ENCODE peak calls at places on chromosomes 6 and 20, in five cellular contexts. One of them, this sample, is unnamed.

GRCh38 chr6:153976921-153977693 is 61.9 kb upstream of the OPRM1 start:
- DNase-seq in ovary: no peak
- DNase-seq in upper lobe of right lung: no peak
- DNase-seq in A549: no peak
- DNase-seq in heart right ventricle: no peak
- DNase-seq in this sample: no peak

GRCh38 chr6:46932941-46933340 is 11.2 kb upstream of the ADGRF5 start:
- DNase-seq in ovary: no peak
- DNase-seq in upper lobe of right lung: no peak
- DNase-seq in A549: no peak
- DNase-seq in heart right ventricle: no peak
- DNase-seq in this sample: no peak

GRCh38 chr6:43891072-43891870 is 121.3 kb downstream of the VEGFA start:
- DNase-seq in ovary: no peak
- DNase-seq in upper lobe of right lung: no peak
- DNase-seq in A549: no peak
- DNase-seq in heart right ventricle: no peak
- DNase-seq in this sample: no peak

GRCh38 chr20:10332656-10333421 is 101.2 kb downstream of the MKKS start:
- DNase-seq in ovary: no peak
- DNase-seq in upper lobe of right lung: no peak
- DNase-seq in A549: no peak
- DNase-seq in heart right ventricle: no peak
- DNase-seq in this sample: no peak

GRCh38 chr6:101069191-101069795 is 188.2 kb upstream of the ASCC3 start:
- DNase-seq in ovary: no peak
- DNase-seq in upper lobe of right lung: no peak
- DNase-seq in A549: peak; percentile 4
- DNase-seq in heart right ventricle: no peak
- DNase-seq in this sample: no peak

GRCh38 chr6:109093732-109094131 is 914 bp downstream of the SESN1 start:
- DNase-seq in ovary: no peak
- DNase-seq in upper lobe of right lung: no peak
- DNase-seq in A549: no peak
- DNase-seq in heart right ventricle: no peak
- DNase-seq in this sample: no peak

GRCh38 chr6:558089-558488 is 98.8 kb downstream of the HUS1B start:
- DNase-seq in ovary: no peak
- DNase-seq in upper lobe of right lung: no peak
- DNase-seq in A549: no peak
- DNase-seq in heart right ventricle: no peak
- DNase-seq in this sample: no peak

GRCh38 chr6:162019311-162019710 is 708.3 kb downstream of the PRKN start:
- DNase-seq in ovary: no peak
- DNase-seq in upper lobe of right lung: no peak
- DNase-seq in A549: no peak
- DNase-seq in heart right ventricle: no peak
- DNase-seq in this sample: no peak

GRCh38 chr6:36717871-36718540 is 20.4 kb downstream of the RAB44 start:
- DNase-seq in ovary: no peak
- DNase-seq in upper lobe of right lung: peak; percentile 49
- DNase-seq in A549: no peak
- DNase-seq in heart right ventricle: no peak
- DNase-seq in this sample: no peak

GRCh38 chr20:8545212-8545611 is 413.1 kb downstream of the PLCB1 start:
- DNase-seq in ovary: no peak
- DNase-seq in upper lobe of right lung: no peak
- DNase-seq in A549: no peak
- DNase-seq in heart right ventricle: no peak
- DNase-seq in this sample: no peak

GRCh38 chr6:44305200-44305725 is 7.9 kb downstream of the AARS2 start:
- DNase-seq in ovary: no peak
- DNase-seq in upper lobe of right lung: no peak
- DNase-seq in A549: no peak
- DNase-seq in heart right ventricle: no peak
- DNase-seq in this sample: no peak

GRCh38 chr6:10362300-10362699 is 52.6 kb downstream of the TFAP2A start:
- DNase-seq in ovary: no peak
- DNase-seq in upper lobe of right lung: no peak
- DNase-seq in A549: no peak
- DNase-seq in heart right ventricle: no peak
- DNase-seq in this sample: no peak

GRCh38 chr20:62063981-62064787 is 1.5 kb downstream of the TAF4 start:
- DNase-seq in ovary: no peak
- DNase-seq in upper lobe of right lung: peak; percentile 77
- DNase-seq in A549: no peak
- DNase-seq in heart right ventricle: peak; percentile 23
- DNase-seq in this sample: peak; percentile 63

GRCh38 chr20:60020251-60020650 is 62.0 kb downstream of the CDH26 start:
- DNase-seq in ovary: no peak
- DNase-seq in upper lobe of right lung: no peak
- DNase-seq in A549: no peak
- DNase-seq in heart right ventricle: no peak
- DNase-seq in this sample: no peak

GRCh38 chr20:6580486-6580885 is 187.0 kb upstream of the BMP2 start:
- DNase-seq in ovary: no peak
- DNase-seq in upper lobe of right lung: no peak
- DNase-seq in A549: no peak
- DNase-seq in heart right ventricle: no peak
- DNase-seq in this sample: no peak

GRCh38 chr6:158488065-158488464 is 71.8 kb upstream of the TMEM181 start:
- DNase-seq in ovary: no peak
- DNase-seq in upper lobe of right lung: no peak
- DNase-seq in A549: peak; percentile 36
- DNase-seq in heart right ventricle: no peak
- DNase-seq in this sample: no peak

GRCh38 chr6:91476000-91476399 is 889.1 kb upstream of the MAP3K7 start:
- DNase-seq in ovary: no peak
- DNase-seq in upper lobe of right lung: no peak
- DNase-seq in A549: peak; percentile 35
- DNase-seq in heart right ventricle: no peak
- DNase-seq in this sample: peak; percentile 37

GRCh38 chr6:55869731-55870130 is 5.7 kb downstream of the BMP5 start:
- DNase-seq in ovary: no peak
- DNase-seq in upper lobe of right lung: no peak
- DNase-seq in A549: no peak
- DNase-seq in heart right ventricle: no peak
- DNase-seq in this sample: no peak

GRCh38 chr6:163831736-163832135 is 417.2 kb downstream of the QKI start:
- DNase-seq in ovary: no peak
- DNase-seq in upper lobe of right lung: no peak
- DNase-seq in A549: no peak
- DNase-seq in heart right ventricle: no peak
- DNase-seq in this sample: no peak

GRCh38 chr6:119138906-119139541 is 60.6 kb upstream of the FAM184A start:
- DNase-seq in ovary: no peak
- DNase-seq in upper lobe of right lung: no peak
- DNase-seq in A549: no peak
- DNase-seq in heart right ventricle: no peak
- DNase-seq in this sample: no peak

GRCh38 chr20:56360133-56360898 is 1.5 kb downstream of the FAM210B start:
- DNase-seq in ovary: peak; percentile 20
- DNase-seq in upper lobe of right lung: no peak
- DNase-seq in A549: no peak
- DNase-seq in heart right ventricle: no peak
- DNase-seq in this sample: peak; percentile 6

GRCh38 chr20:56433880-56434255 is 21.8 kb downstream of the CASS4 start:
- DNase-seq in ovary: no peak
- DNase-seq in upper lobe of right lung: no peak
- DNase-seq in A549: no peak
- DNase-seq in heart right ventricle: no peak
- DNase-seq in this sample: no peak

GRCh38 chr6:55512904-55513303 is 66.1 kb downstream of the HMGCLL1 start:
- DNase-seq in ovary: no peak
- DNase-seq in upper lobe of right lung: no peak
- DNase-seq in A549: no peak
- DNase-seq in heart right ventricle: no peak
- DNase-seq in this sample: no peak

GRCh38 chr6:31639449-31639861 is 13.0 kb downstream of the BAG6 start:
- DNase-seq in ovary: no peak
- DNase-seq in upper lobe of right lung: no peak
- DNase-seq in A549: no peak
- DNase-seq in heart right ventricle: no peak
- DNase-seq in this sample: no peak

GRCh38 chr6:1739680-1740079 is 130.0 kb downstream of the FOXC1 start:
- DNase-seq in ovary: no peak
- DNase-seq in upper lobe of right lung: no peak
- DNase-seq in A549: no peak
- DNase-seq in heart right ventricle: no peak
- DNase-seq in this sample: no peak

GRCh38 chr20:50582092-50582491 is 71.9 kb downstream of the PTPN1 start:
- DNase-seq in ovary: no peak
- DNase-seq in upper lobe of right lung: peak; percentile 48
- DNase-seq in A549: no peak
- DNase-seq in heart right ventricle: no peak
- DNase-seq in this sample: no peak

GRCh38 chr6:116090251-116090650 is 10.4 kb upstream of the NT5DC1 start:
- DNase-seq in ovary: no peak
- DNase-seq in upper lobe of right lung: no peak
- DNase-seq in A549: no peak
- DNase-seq in heart right ventricle: no peak
- DNase-seq in this sample: no peak

GRCh38 chr6:129795261-129795660 is 65.9 kb downstream of the TMEM244 start:
- DNase-seq in ovary: no peak
- DNase-seq in upper lobe of right lung: no peak
- DNase-seq in A549: peak; percentile 9
- DNase-seq in heart right ventricle: no peak
- DNase-seq in this sample: peak; percentile 74

GRCh38 chr6:40912158-40912946 is 126.7 kb downstream of the UNC5CL start:
- DNase-seq in ovary: peak; percentile 42
- DNase-seq in upper lobe of right lung: no peak
- DNase-seq in A549: peak; percentile 73
- DNase-seq in heart right ventricle: peak; percentile 57
- DNase-seq in this sample: peak; percentile 94

GRCh38 chr6:168016176-168016620 is 18.7 kb downstream of the KIF25 start:
- DNase-seq in ovary: no peak
- DNase-seq in upper lobe of right lung: no peak
- DNase-seq in A549: no peak
- DNase-seq in heart right ventricle: no peak
- DNase-seq in this sample: no peak

GRCh38 chr20:48374986-48375715 is 452.6 kb downstream of the PREX1 start:
- DNase-seq in ovary: no peak
- DNase-seq in upper lobe of right lung: no peak
- DNase-seq in A549: no peak
- DNase-seq in heart right ventricle: no peak
- DNase-seq in this sample: no peak

GRCh38 chr20:1281279-1282057 is 15.4 kb downstream of the SNPH start:
- DNase-seq in ovary: no peak
- DNase-seq in upper lobe of right lung: no peak
- DNase-seq in A549: no peak
- DNase-seq in heart right ventricle: no peak
- DNase-seq in this sample: peak; percentile 23

GRCh38 chr6:112207773-112208172 is 46.6 kb downstream of the LAMA4 start:
- DNase-seq in ovary: no peak
- DNase-seq in upper lobe of right lung: no peak
- DNase-seq in A549: no peak
- DNase-seq in heart right ventricle: no peak
- DNase-seq in this sample: no peak

GRCh38 chr6:39804666-39805065 is 12.5 kb downstream of the DAAM2 start:
- DNase-seq in ovary: no peak
- DNase-seq in upper lobe of right lung: no peak
- DNase-seq in A549: no peak
- DNase-seq in heart right ventricle: no peak
- DNase-seq in this sample: no peak
- H3K4me1 ChIP-seq in ovary: peaks cover 12% of the 10 kb centered on the region
- H3K4me1 ChIP-seq in upper lobe of right lung: no peaks in the 10 kb centered on the region
- H3K4me1 ChIP-seq in A549: no peaks in the 10 kb centered on the region
- H3K4me1 ChIP-seq in heart right ventricle: no peaks in the 10 kb centered on the region
- H3K4me1 ChIP-seq in this sample: peaks cover 7% of the 10 kb centered on the region

DNA sequence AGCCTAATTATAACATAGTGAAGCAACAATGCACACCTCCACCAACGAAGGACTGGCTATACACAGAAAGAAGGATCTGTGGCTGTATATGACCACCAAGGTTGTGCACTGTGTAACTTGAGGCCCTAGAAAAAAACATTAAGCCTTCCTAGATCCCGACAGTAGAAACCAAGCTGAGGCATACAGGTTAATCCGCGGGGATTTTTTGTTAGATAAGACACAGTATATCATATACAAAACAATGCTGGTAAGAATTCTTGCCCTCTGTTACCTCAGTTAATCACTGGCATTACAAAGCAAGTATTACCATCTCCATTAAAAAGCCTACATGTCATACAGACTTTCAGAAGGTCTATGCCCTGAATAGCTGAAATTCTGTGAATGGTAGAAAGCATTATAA is 228.8 kb downstream of the TBC1D32 start:
- DNase-seq in ovary: no peak
- DNase-seq in upper lobe of right lung: no peak
- DNase-seq in A549: no peak
- DNase-seq in heart right ventricle: no peak
- DNase-seq in this sample: no peak
- H3K27ac ChIP-seq in ovary: no peak overlapping the region
- H3K27ac ChIP-seq in upper lobe of right lung: no peak overlapping the region
- H3K27ac ChIP-seq in A549: no peak overlapping the region
- H3K27ac ChIP-seq in heart right ventricle: no peak overlapping the region
- H3K27ac ChIP-seq in this sample: no peak overlapping the region

GRCh38 chr20:63350196-63350595 is 11.0 kb downstream of the CHRNA4 start:
- DNase-seq in ovary: no peak
- DNase-seq in upper lobe of right lung: no peak
- DNase-seq in A549: no peak
- DNase-seq in heart right ventricle: no peak
- DNase-seq in this sample: no peak

GRCh38 chr20:63351380-63351700 is 9.8 kb downstream of the CHRNA4 start:
- DNase-seq in ovary: no peak
- DNase-seq in upper lobe of right lung: no peak
- DNase-seq in A549: no peak
- DNase-seq in heart right ventricle: no peak
- DNase-seq in this sample: no peak

GRCh38 chr20:63349516-63349895 is 11.6 kb downstream of the CHRNA4 start:
- DNase-seq in ovary: no peak
- DNase-seq in upper lobe of right lung: no peak
- DNase-seq in A549: no peak
- DNase-seq in heart right ventricle: no peak
- DNase-seq in this sample: no peak

GRCh38 chr20:63351811-63352591 is 9.1 kb downstream of the CHRNA4 start:
- DNase-seq in ovary: no peak
- DNase-seq in upper lobe of right lung: no peak
- DNase-seq in A549: no peak
- DNase-seq in heart right ventricle: peak; percentile 22
- DNase-seq in this sample: no peak

GRCh38 chr20:63350597-63351379 is 10.4 kb downstream of the CHRNA4 start:
- DNase-seq in ovary: no peak
- DNase-seq in upper lobe of right lung: no peak
- DNase-seq in A549: no peak
- DNase-seq in heart right ventricle: no peak
- DNase-seq in this sample: no peak
- H3K9me3 ChIP-seq in ovary: no peaks in the 10 kb centered on the region
- H3K9me3 ChIP-seq in upper lobe of right lung: no peaks in the 10 kb centered on the region
- H3K9me3 ChIP-seq in A549: no peaks in the 10 kb centered on the region
- H3K9me3 ChIP-seq in heart right ventricle: no peaks in the 10 kb centered on the region
- H3K9me3 ChIP-seq in this sample: no peaks in the 10 kb centered on the region

DNA sequence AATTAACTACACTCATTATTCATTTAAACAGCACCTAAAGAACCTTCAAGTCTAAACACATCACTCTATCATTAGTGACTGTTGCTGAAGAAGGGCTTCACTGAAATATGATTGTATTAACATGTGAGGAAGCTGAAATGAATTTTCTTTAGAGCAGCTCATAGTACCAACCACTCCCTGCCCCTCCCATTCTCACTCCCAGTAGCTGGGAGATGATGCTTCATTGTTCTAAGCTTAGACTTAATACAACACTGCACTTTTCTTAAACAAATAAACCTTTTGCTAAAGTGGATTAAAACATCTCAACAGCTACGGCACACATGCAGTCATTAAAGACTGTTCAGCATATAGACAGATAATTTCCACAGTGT is 63.1 kb downstream of the ATXN1 start:
- DNase-seq in ovary: no peak
- DNase-seq in upper lobe of right lung: no peak
- DNase-seq in A549: no peak
- DNase-seq in heart right ventricle: no peak
- DNase-seq in this sample: no peak
- H3K4me1 ChIP-seq in ovary: peaks cover 4% of the 10 kb centered on the region
- H3K4me1 ChIP-seq in upper lobe of right lung: peaks cover 44% of the 10 kb centered on the region
- H3K4me1 ChIP-seq in A549: peaks cover 33% of the 10 kb centered on the region
- H3K4me1 ChIP-seq in heart right ventricle: peaks cover 8% of the 10 kb centered on the region
- H3K4me1 ChIP-seq in this sample: no peaks in the 10 kb centered on the region